ENCODE peak calls at places on chromosomes 11 and 22, in four cellular contexts. Q is heart right ventricle, K is IMR-90, O is DMS153. U is an unnamed sample.

GRCh38 chr22:27107824-27108223 is 450.4 kb downstream of the MIAT start:
- DNase-seq in K (peak; percentile 94), O (peak; percentile 91), Q (peak; percentile 54), U (peak; percentile 78)

GRCh38 chr11:62599069-62599696 is 2.5 kb downstream of the MTA2 start:
- DNase-seq in O (peak; percentile 88), Q (peak; percentile 89), K (peak; percentile 99), U (peak; percentile 96)

GRCh38 chr22:29641052-29641780 is 37.8 kb downstream of the NF2 start:
- DNase-seq in O (no peak), Q (no peak), K (peak; percentile 27), U (no peak)

GRCh38 chr22:20435436-20436308 is 2.0 kb downstream of the SCARF2 start:
- DNase-seq in Q (no peak), O (no peak), K (no peak), U (no peak)

GRCh38 chr11:104637652-104638170 is 260.5 kb downstream of the CASP12 start:
- DNase-seq in K (no peak), O (no peak), Q (no peak), U (no peak)

GRCh38 chr11:72309074-72309598 is 65.2 kb upstream of the PHOX2A start:
- DNase-seq in K (no peak), O (no peak), Q (no peak), U (no peak)

GRCh38 chr22:30277547-30278344 is 11.1 kb upstream of the OSM start:
- DNase-seq in K (peak; percentile 80), Q (no peak), O (no peak), U (no peak)

GRCh38 chr11:96263361-96263763 is 79.6 kb downstream of the MAML2 start:
- DNase-seq in O (no peak), K (peak; percentile 89), Q (no peak), U (no peak)

GRCh38 chr11:74371269-74372039 is 26.8 kb downstream of the PGM2L1 start:
- DNase-seq in O (peak; percentile 35), Q (no peak), K (peak; percentile 80), U (no peak)

GRCh38 chr11:111557425-111558111 is 17.0 kb downstream of the LAYN start:
- DNase-seq in O (no peak), Q (no peak), K (peak; percentile 99), U (no peak)

GRCh38 chr11:83051760-83052671 is 19.7 kb downstream of the RAB30 start:
- DNase-seq in O (no peak), K (peak; percentile 98), Q (peak; percentile 49), U (peak; percentile 51)

GRCh38 chr11:926341-926916 is 759 bp downstream of the AP2A2 start:
- DNase-seq in Q (no peak), K (peak; percentile 69), O (no peak), U (peak; percentile 49)

GRCh38 chr11:28137832-28138231 is 29.6 kb downstream of the METTL15 start:
- DNase-seq in K (no peak), Q (no peak), O (no peak), U (no peak)

GRCh38 chr11:76602431-76602861 is 68.1 kb downstream of the LRRC32 start:
- DNase-seq in K (peak; percentile 53), Q (peak; percentile 74), O (no peak), U (peak; percentile 93)

GRCh38 chr11:11577246-11577855 is 44.5 kb downstream of the GALNT18 start:
- DNase-seq in Q (no peak), K (peak; percentile 50), O (no peak), U (peak; percentile 13)

GRCh38 chr22:27641049-27641790 is 160.3 kb downstream of the MN1 start:
- DNase-seq in K (peak; percentile 29), Q (no peak), O (no peak), U (no peak)

GRCh38 chr11:68282141-68282860 is 10.5 kb upstream of the C11orf24 start:
- DNase-seq in K (no peak), O (no peak), Q (no peak), U (no peak)

GRCh38 chr11:95429376-95429907 is 198.4 kb upstream of the SESN3 start:
- DNase-seq in O (no peak), K (no peak), Q (no peak), U (no peak)

U was measured in lower leg skin.